ENCODE peak calls at places on chromosome 12, in ten cellular contexts. V is K562, H is transverse colon, F is spleen, Y is HCT116, T is stomach, B is sigmoid colon, S is breast epithelium, G is endothelial cell of umbilical vein, U is HepG2. M is an unnamed sample.

GRCh38 chr12:120453977-120454376 is 7.7 kb downstream of the GATC start:
- DNase-seq in V (peak), H (no peak), F (no peak), Y (no peak), T (no peak), B (no peak), S (no peak), G (peak), U (peak), M (no peak)

GRCh38 chr12:26471560-26471959 is 276.2 kb downstream of the SSPN start:
- DNase-seq in V (no peak), H (no peak), F (no peak), Y (no peak), T (no peak), B (no peak), S (no peak), G (no peak), U (no peak), M (no peak)

GRCh38 chr12:29314421-29314820 is 66.6 kb downstream of the ERGIC2 start:
- DNase-seq in V (no peak), H (no peak), F (no peak), Y (no peak), T (no peak), B (no peak), S (no peak), G (no peak), U (no peak), M (no peak)

GRCh38 chr12:53123578-53124351 is 20.5 kb downstream of the SOAT2 start:
- DNase-seq in V (no peak), H (no peak), F (no peak), Y (no peak), T (no peak), B (no peak), S (no peak), G (no peak), U (no peak), M (no peak)

GRCh38 chr12:40058721-40059190 is 47.1 kb downstream of the SLC2A13 start:
- DNase-seq in V (no peak), H (no peak), F (no peak), Y (no peak), T (no peak), B (no peak), S (no peak), G (no peak), U (no peak), M (no peak)

GRCh38 chr12:109706747-109707469 is 6.7 kb upstream of the FAM222A start:
- DNase-seq in V (no peak), H (peak), F (no peak), Y (no peak), T (no peak), B (no peak), S (no peak), G (no peak), U (peak), M (no peak)

GRCh38 chr12:114631242-114631641 is 52.7 kb downstream of the TBX3 start:
- DNase-seq in V (no peak), H (no peak), F (no peak), Y (no peak), T (no peak), B (no peak), S (no peak), G (no peak), U (no peak), M (no peak)

GRCh38 chr12:15122349-15122748 is 98.9 kb downstream of the RERG start:
- DNase-seq in V (no peak), H (no peak), F (no peak), Y (no peak), T (no peak), B (no peak), S (no peak), G (no peak), U (no peak), M (no peak)

GRCh38 chr12:88648625-88649024 is 68.4 kb upstream of the KITLG start:
- DNase-seq in V (no peak), H (no peak), F (no peak), Y (no peak), T (no peak), B (no peak), S (no peak), G (no peak), U (no peak), M (no peak)

GRCh38 chr12:5043589-5044419 is at the start of gene KCNA5:
- DNase-seq in V (no peak), H (no peak), F (peak), Y (no peak), T (no peak), B (peak), S (no peak), G (no peak), U (no peak), M (no peak)

GRCh38 chr12:75635606-75636444 is 124.4 kb upstream of the KRR1 start:
- DNase-seq in V (no peak), H (no peak), F (no peak), Y (peak), T (no peak), B (no peak), S (no peak), G (peak), U (peak), M (no peak)

GRCh38 chr12:49046129-49046895 is 14.3 kb downstream of the KMT2D start:
- DNase-seq in V (no peak), H (no peak), F (no peak), Y (no peak), T (no peak), B (peak), S (no peak), G (no peak), U (no peak), M (no peak)

GRCh38 chr12:108211161-108211560 is 82.1 kb downstream of the WSCD2 start:
- DNase-seq in V (no peak), H (no peak), F (no peak), Y (no peak), T (no peak), B (no peak), S (no peak), G (no peak), U (no peak), M (no peak)

GRCh38 chr12:25377475-25378179 is 126.9 kb upstream of the KRAS start:
- DNase-seq in V (no peak), H (no peak), F (no peak), Y (no peak), T (no peak), B (no peak), S (no peak), G (no peak), U (no peak), M (no peak)
- TF ChIP-seq POLR2A in V (no peak), H (no peak), F (no peak), Y (no peak), T (no peak), B (no peak), S (no peak), G (no peak), U (no peak), M (no peak)

GRCh38 chr12:7103837-7104236 is 5.2 kb downstream of the C1RL start:
- DNase-seq in V (no peak), H (no peak), F (no peak), Y (no peak), T (no peak), B (no peak), S (no peak), G (no peak), U (no peak), M (no peak)
- TF ChIP-seq POLR2AphosphoS5 in V (no peak), H (no peak), F (no peak), Y (no peak), T (no peak), B (no peak), S (no peak), G (no peak), U (no peak), M (no peak)

DNA sequence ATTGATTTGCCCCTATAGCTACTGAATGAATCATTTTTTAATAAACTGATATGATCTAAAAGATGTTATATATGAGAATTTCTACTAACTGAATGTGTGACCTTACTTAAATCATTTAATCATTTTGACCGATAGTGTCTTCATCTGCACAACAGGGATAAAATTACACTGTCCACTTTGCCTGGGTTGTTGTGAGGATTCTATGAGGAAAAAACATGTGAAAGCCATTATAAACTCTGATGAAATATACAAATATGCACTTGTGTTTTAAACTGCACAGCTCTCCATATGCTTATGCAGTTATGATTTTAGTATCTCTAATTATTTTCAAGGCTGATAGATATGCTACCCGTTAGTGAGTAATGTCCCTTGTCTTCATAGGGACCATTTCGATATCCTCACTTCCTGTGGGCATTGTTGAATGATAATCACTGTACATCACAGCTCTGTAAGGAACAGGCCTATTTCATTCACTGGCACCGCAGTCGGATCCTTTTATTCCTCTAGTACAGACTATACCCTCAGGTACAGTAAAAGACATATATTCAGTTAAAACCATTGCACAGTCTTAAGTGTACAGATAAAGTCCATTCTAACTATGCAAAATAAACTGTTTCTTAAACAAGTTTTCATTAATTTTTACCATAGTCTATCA is 88.7 kb upstream of the RAP1B start:
- DNase-seq in V (no peak), H (no peak), F (no peak), Y (no peak), T (no peak), B (no peak), S (no peak), G (no peak), U (no peak), M (no peak)
- H3K27ac ChIP-seq in V (no peak), H (no peak), F (no peak), Y (no peak), T (no peak), B (peak), S (peak), G (peak), U (no peak), M (no peak)

GRCh38 chr12:6632026-6632978 is 3.5 kb downstream of the LPAR5 start:
- DNase-seq in V (no peak), H (peak), F (peak), Y (no peak), T (no peak), B (no peak), S (no peak), G (no peak), U (no peak), M (peak)
- TF ChIP-seq POLR2A in V (no peak), H (peak), F (peak), Y (no peak), T (no peak), B (no peak), S (no peak), G (no peak), U (no peak), M (no peak)

GRCh38 chr12:63927511-63927910 is 83.0 kb downstream of the SRGAP1 start:
- DNase-seq in V (no peak), H (no peak), F (no peak), Y (no peak), T (no peak), B (no peak), S (no peak), G (no peak), U (no peak), M (no peak)

GRCh38 chr12:63928305-63928704 is 83.8 kb downstream of the SRGAP1 start:
- DNase-seq in V (no peak), H (no peak), F (no peak), Y (no peak), T (no peak), B (no peak), S (no peak), G (no peak), U (no peak), M (no peak)

GRCh38 chr12:63931703-63932102 is 87.2 kb downstream of the SRGAP1 start:
- DNase-seq in V (no peak), H (no peak), F (no peak), Y (no peak), T (no peak), B (no peak), S (no peak), G (no peak), U (no peak), M (no peak)

GRCh38 chr12:63929426-63929825 is 84.9 kb downstream of the SRGAP1 start:
- DNase-seq in V (no peak), H (no peak), F (no peak), Y (no peak), T (no peak), B (no peak), S (no peak), G (no peak), U (no peak), M (no peak)

GRCh38 chr12:63930971-63931370 is 86.5 kb downstream of the SRGAP1 start:
- DNase-seq in V (no peak), H (no peak), F (no peak), Y (no peak), T (no peak), B (no peak), S (no peak), G (no peak), U (no peak), M (no peak)
- TF ChIP-seq POLR2AphosphoS5 in V (no peak), H (no peak), F (no peak), Y (no peak), T (no peak), B (no peak), S (no peak), G (no peak), U (no peak), M (no peak)

DNA sequence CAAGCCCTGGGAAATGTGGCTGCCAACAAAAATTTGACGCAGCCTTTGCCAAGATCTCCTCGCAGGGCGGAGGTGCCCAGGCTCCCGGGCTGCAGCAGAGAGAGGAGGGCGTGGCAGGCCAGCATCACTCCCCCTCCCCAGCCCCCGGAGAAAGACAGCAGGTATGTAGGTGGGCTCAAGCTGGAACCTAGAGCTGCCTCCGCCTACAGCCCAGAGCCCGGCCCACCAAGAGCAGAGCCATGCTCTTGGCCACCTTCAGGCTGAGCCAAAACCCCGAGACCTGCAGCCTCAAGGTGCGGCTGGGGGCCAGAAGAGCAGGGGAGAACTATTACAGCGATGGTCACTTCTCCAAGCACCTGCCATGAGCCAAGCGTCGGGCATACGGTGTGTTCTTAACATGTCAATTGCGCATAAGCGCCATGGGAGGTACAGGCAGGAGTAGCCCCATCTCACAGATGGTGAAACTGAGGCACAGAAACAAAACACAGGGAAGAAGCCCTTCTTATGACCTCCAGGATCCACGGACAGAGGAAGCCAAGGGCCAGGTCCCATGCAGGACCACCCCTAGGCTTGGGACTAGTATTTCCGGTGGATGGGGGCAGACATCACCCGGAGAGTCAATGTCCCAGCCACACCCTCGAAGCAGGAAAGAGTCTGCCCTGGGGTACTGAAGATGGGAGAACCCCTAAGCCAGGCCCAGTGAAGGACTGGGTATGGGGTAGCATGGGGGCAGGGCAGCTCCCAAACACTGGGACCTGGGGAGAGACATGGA is 109.0 kb downstream of the NCOR2 start:
- DNase-seq in V (no peak), H (no peak), F (peak), Y (no peak), T (no peak), B (no peak), S (no peak), G (no peak), U (no peak), M (no peak)
- H3K27ac ChIP-seq in V (no peak), H (peak), F (peak), Y (no peak), T (peak), B (peak), S (peak), G (no peak), U (no peak), M (peak)